ENCODE peak calls at places on chromosome 1, in six cellular contexts. H, F, D, X, N and B are unnamed samples.

GRCh38 chr1:51558375-51558924 is 39.4 kb upstream of the EPS15 start:
- DNase-seq in H (peak), F (peak), D (no peak), X (no peak), N (no peak), B (no peak)

GRCh38 chr1:213931804-213932203 is 56.0 kb upstream of the PROX1 start:
- DNase-seq in H (no peak), F (no peak), D (no peak), X (no peak), N (no peak), B (no peak)

GRCh38 chr1:8120693-8121260 is 94.7 kb upstream of the ERRFI1 start:
- DNase-seq in H (peak), F (peak), D (no peak), X (no peak), N (peak), B (no peak)

GRCh38 chr1:2156866-2157265 is 37.7 kb downstream of the FAAP20 start:
- DNase-seq in H (no peak), F (no peak), D (no peak), X (no peak), N (no peak), B (no peak)

GRCh38 chr1:238029126-238029525 is 138.4 kb upstream of the ZP4 start:
- DNase-seq in H (no peak), F (no peak), D (no peak), X (no peak), N (no peak), B (no peak)

GRCh38 chr1:228478326-228478725 is 8.9 kb upstream of the RNF187 start:
- DNase-seq in H (no peak), F (no peak), D (no peak), X (no peak), N (no peak), B (no peak)

GRCh38 chr1:184366992-184367391 is 19.8 kb upstream of the C1orf21 start:
- DNase-seq in H (no peak), F (no peak), D (no peak), X (no peak), N (no peak), B (no peak)

GRCh38 chr1:6490181-6491075 is 1.0 kb downstream of the PLEKHG5 start:
- DNase-seq in H (peak), F (peak), D (peak), X (peak), N (peak), B (no peak)

GRCh38 chr1:212401838-212402582 is 12.7 kb downstream of the PACC1 start:
- DNase-seq in H (peak), F (peak), D (no peak), X (no peak), N (no peak), B (no peak)

GRCh38 chr1:152189657-152190442 is 30.8 kb upstream of the RPTN start:
- DNase-seq in H (peak), F (peak), D (no peak), X (peak), N (peak), B (peak)

GRCh38 chr1:227961651-227962050 is 13.9 kb upstream of the WNT9A start:
- DNase-seq in H (no peak), F (no peak), D (no peak), X (no peak), N (no peak), B (no peak)

GRCh38 chr1:39957299-39958020 is 2.5 kb downstream of the MFSD2A start:
- DNase-seq in H (no peak), F (peak), D (no peak), X (no peak), N (no peak), B (no peak)

GRCh38 chr1:168227620-168228019 is 1.8 kb downstream of the SFT2D2 start:
- DNase-seq in H (no peak), F (peak), D (no peak), X (no peak), N (no peak), B (no peak)

GRCh38 chr1:235079443-235079967 is 49.1 kb downstream of the TOMM20 start:
- DNase-seq in H (peak), F (peak), D (peak), X (no peak), N (peak), B (no peak)

GRCh38 chr1:28144203-28145135 is 32.0 kb downstream of the PTAFR start:
- DNase-seq in H (peak), F (peak), D (no peak), X (no peak), N (no peak), B (peak)

GRCh38 chr1:156480015-156480368 is 20.6 kb downstream of the MEF2D start:
- DNase-seq in H (no peak), F (no peak), D (no peak), X (no peak), N (no peak), B (no peak)

GRCh38 chr1:200028586-200029034 is 1.1 kb downstream of the NR5A2 start:
- DNase-seq in H (no peak), F (peak), D (no peak), X (no peak), N (peak), B (no peak)

GRCh38 chr1:64392109-64392508 is 77.8 kb upstream of the CACHD1 start:
- DNase-seq in H (no peak), F (peak), D (no peak), X (no peak), N (peak), B (no peak)

GRCh38 chr1:85027242-85027983 is 20.9 kb downstream of the MCOLN3 start:
- DNase-seq in H (peak), F (peak), D (no peak), X (no peak), N (no peak), B (peak)

GRCh38 chr1:169484683-169485426 is 889 bp downstream of the SLC19A2 start:
- DNase-seq in H (peak), F (peak), D (no peak), X (peak), N (peak), B (no peak)

GRCh38 chr1:67646145-67647035 is 38.6 kb upstream of the GADD45A start:
- DNase-seq in H (no peak), F (no peak), D (no peak), X (peak), N (peak), B (no peak)

GRCh38 chr1:110846861-110847260 is 26.1 kb upstream of the CD53 start:
- DNase-seq in H (no peak), F (no peak), D (no peak), X (no peak), N (no peak), B (no peak)

GRCh38 chr1:6301526-6301925 is 40.6 kb upstream of the GPR153 start:
- DNase-seq in H (no peak), F (peak), D (no peak), X (no peak), N (no peak), B (no peak)

GRCh38 chr1:71488555-71489252 is 407.9 kb upstream of the ZRANB2 start:
- DNase-seq in H (no peak), F (no peak), D (no peak), X (no peak), N (no peak), B (no peak)

GRCh38 chr1:181971424-181971823 is 90.1 kb downstream of the ZNF648 start:
- DNase-seq in H (no peak), F (no peak), D (no peak), X (no peak), N (no peak), B (no peak)

GRCh38 chr1:23178931-23179330 is 10.3 kb upstream of the LUZP1 start:
- DNase-seq in H (peak), F (peak), D (no peak), X (no peak), N (no peak), B (no peak)

GRCh38 chr1:214584805-214585766 is 17.9 kb upstream of the CENPF start:
- DNase-seq in H (peak), F (peak), D (no peak), X (no peak), N (no peak), B (no peak)

DNA sequence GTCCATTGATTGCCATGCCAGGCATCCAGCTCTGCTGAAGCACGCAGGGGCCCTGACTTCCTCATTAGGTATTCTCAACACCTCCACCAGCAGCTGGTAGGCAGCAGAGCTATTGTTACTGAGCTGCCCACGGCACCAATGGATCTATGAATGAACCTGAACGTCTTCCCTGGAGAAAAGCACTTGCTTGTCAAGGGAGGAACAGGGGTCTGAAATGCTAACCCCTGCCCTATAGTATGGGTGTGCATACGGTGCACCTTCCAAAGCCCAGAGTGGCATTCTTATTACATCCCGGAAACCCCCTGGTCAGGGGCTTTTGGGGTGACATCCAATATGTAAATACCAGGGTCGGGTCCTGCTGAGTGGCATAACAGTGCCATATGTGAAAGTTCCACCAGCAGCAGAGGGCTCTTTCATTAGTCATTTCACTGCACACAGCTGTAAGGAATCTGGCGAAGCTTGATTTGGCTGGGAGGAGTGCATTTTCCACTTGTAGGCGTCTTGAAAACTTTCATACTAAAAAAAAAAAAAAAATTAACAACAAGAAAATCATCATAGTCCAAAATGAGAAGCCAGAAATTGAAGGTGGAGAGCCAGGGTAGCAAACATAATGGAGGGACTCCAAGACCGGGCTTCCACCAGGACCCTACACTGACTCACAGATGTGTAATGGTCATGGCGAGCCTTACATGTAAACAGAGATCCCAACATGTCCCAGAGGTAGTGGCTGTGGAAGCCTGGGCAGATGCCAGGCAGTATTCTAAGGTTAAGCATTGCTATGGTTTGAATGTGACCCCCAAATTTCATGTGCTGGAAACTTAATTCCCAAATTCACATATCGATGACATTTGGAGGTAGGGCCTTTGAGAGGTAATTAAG is 58.8 kb upstream of the PRDX6 start:
- DNase-seq in H (no peak), F (no peak), D (no peak), X (no peak), N (no peak), B (no peak)
- H3K4me3 ChIP-seq in H (no peak), F (no peak), D (no peak), X (no peak), N (no peak), B (no peak)

GRCh38 chr1:201401700-201402099 is 2.6 kb upstream of the LAD1 start:
- DNase-seq in H (no peak), F (no peak), D (no peak), X (no peak), N (no peak), B (no peak)

GRCh38 chr1:201399352-201400126 is 415 bp upstream of the LAD1 start:
- DNase-seq in H (no peak), F (peak), D (peak), X (no peak), N (peak), B (no peak)

GRCh38 chr1:201403359-201403758 is 4.2 kb upstream of the LAD1 start:
- DNase-seq in H (no peak), F (no peak), D (no peak), X (no peak), N (no peak), B (no peak)

GRCh38 chr1:201399018-201399351 is at the start of gene LAD1:
- DNase-seq in H (no peak), F (no peak), D (no peak), X (no peak), N (no peak), B (no peak)

DNA sequence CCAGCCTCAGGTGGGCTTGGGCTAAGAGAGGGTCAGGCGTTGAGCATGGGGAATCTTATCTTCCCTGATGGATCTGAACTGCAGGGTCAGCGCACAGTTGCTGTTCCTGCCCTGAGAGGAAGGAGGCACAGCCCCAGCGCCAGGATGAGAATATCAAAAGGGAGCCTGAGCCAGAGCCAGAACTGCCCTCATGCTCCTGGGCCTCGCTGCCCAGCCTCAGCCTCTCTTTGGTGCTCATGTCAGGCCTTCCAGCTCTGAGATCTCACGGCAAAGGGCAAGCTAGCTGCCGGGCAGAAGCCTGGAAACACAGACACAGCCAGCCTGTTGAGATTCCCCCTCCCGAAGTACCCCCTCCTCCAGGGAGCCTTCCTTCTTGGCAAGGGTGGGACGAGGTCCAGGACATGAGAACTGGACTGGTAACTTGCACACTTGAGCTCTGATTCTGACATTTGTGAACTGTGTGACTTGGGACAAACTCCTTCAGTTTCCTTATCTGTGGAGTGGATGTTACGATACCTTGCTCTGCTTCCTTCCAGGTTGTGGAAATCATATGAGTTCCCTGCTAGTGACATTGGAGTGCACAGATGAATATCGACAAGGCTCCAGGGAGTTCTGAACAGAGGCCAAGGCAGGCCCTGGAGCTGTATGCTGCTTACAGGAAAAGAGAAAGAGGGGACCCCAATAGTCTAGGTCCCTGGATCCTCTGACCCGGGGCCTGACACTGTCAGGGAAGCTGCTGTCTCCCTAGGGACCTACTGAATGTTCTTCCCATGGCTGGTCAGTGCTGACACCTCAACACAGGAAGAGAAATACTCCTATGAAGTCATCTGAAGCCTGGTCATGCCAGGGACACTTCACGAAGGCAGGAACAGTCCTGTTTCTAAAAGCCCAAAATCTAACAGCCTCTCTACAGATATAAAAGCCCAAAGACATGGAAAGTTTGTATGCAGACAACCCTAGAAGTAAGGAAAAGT is 1.4 kb upstream of the LAD1 start:
- DNase-seq in H (no peak), F (no peak), D (no peak), X (no peak), N (no peak), B (no peak)
- H3K4me3 ChIP-seq in H (no peak), F (peak), D (no peak), X (no peak), N (no peak), B (no peak)

GRCh38 chr1:230040440-230040839 is 26.6 kb upstream of the GALNT2 start:
- DNase-seq in H (no peak), F (no peak), D (no peak), X (no peak), N (no peak), B (no peak)

GRCh38 chr1:230032882-230033281 is 34.2 kb upstream of the GALNT2 start:
- DNase-seq in H (no peak), F (no peak), D (no peak), X (no peak), N (no peak), B (no peak)

GRCh38 chr1:230043102-230043501 is 23.9 kb upstream of the GALNT2 start:
- DNase-seq in H (no peak), F (no peak), D (no peak), X (no peak), N (no peak), B (no peak)

DNA sequence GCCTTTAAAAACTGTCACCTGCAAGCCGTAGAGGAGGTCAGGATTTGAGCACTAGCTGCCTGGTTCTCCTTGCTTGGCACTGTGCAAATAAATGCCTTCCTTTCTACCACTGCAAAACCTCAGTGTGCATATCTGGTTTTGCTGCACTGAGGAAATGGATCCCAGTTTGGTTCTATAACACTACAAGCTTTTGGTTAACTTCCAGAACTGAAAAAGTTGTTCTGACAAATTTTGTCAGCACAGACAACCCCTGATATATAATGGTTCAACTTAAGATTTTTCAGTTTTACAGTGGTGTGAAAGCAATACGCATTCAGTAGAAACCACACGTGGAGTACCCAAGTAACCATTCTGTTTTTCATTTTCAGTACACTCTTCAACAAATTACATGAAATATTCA is 29.8 kb upstream of the GALNT2 start:
- DNase-seq in H (no peak), F (no peak), D (no peak), X (no peak), N (no peak), B (peak)
- H3K4me3 ChIP-seq in H (no peak), F (no peak), D (no peak), X (no peak), N (no peak), B (no peak)

GRCh38 chr1:205939690-205940330 is 3.4 kb downstream of the SLC26A9 start:
- DNase-seq in H (peak), F (peak), D (no peak), X (no peak), N (peak), B (no peak)

GRCh38 chr1:205945056-205945455 is 1.8 kb upstream of the SLC26A9 start:
- DNase-seq in H (no peak), F (no peak), D (no peak), X (no peak), N (no peak), B (no peak)

GRCh38 chr1:205942631-205943159 is 561 bp downstream of the SLC26A9 start:
- DNase-seq in H (no peak), F (no peak), D (no peak), X (no peak), N (no peak), B (no peak)

GRCh38 chr1:205940710-205941109 is 2.5 kb downstream of the SLC26A9 start:
- DNase-seq in H (no peak), F (no peak), D (no peak), X (no peak), N (no peak), B (no peak)

DNA sequence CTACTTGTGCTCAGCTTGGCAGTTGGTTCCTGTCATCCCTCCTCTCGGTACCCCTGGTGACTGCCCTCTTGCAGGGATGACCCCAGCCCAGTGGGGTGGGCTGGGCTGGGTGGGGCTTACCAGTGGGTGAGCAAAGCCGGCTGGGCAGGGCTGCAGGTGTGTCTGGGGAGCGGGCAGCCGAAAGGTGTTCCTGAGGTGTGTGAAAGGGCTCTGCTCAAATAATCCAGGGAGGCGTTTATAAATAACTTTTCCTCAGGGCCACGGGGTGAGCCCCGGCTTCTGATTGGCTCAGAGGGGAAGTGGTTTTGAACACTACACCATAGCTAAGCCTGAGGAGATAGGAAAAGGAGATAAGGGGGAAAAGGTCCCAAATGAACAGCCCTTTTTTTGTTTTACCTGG is at the start of gene SLC26A9:
- DNase-seq in H (no peak), F (no peak), D (peak), X (no peak), N (no peak), B (no peak)
- H3K4me3 ChIP-seq in H (no peak), F (no peak), D (no peak), X (no peak), N (no peak), B (no peak)

DNA sequence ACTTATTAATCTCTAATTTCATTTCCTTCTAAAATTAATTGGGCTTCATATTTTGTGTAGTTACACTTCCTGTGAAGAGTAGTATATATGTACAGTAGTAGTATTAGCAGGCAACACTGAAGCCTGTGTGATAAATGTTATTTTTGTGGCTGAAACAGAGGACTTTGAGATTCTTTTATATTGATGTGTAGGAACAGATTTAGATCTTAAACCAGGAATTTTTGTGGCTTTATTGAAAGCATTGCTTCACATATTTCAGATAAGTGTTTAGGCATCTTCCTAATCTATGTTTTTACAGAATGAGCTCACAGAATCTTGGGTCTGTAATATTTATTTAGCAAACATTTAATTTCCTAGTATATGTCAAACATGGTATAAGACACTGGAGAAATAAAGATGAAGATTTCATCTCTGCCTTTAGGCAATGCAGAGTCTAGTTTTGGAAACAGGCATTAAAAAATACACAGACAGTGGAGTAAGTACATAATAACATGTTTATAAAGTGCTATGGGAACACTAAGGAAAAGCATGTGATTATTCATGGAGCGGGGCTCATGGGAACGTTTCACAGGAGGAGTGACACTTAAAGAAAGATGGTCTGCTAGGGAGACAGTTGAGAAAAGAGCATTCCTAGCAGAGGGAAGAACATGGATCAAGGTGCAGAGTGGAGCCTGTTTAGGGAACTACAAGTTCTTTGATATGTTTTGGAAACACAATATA is 52.7 kb downstream of the MIGA1 start:
- DNase-seq in H (no peak), F (no peak), D (no peak), X (no peak), N (no peak), B (no peak)
- H3K4me3 ChIP-seq in H (no peak), F (no peak), D (no peak), X (no peak), N (no peak), B (no peak)

DNA sequence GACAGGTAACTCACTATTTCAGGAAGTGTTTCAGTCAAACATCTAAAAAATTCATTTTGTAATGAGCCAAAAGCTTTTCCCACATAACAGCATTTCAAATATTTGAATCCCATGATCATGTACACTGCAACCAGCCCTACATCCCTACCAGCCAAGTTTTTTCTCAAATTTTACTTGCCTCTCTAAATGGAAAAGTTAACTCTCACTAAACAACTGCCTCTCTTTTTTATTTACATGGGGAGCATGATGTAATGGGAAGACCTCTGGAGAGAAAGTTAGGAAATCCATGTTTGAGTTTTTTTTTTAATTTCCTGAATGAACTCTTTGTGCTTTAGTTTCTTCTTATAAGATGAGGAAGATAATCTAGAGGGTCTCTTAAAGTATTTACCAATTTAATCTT is 70.5 kb downstream of the TTLL7 start:
- DNase-seq in H (no peak), F (no peak), D (no peak), X (no peak), N (no peak), B (no peak)
- H3K4me3 ChIP-seq in H (no peak), F (no peak), D (no peak), X (no peak), N (no peak), B (no peak)